ENCODE peak calls at places on chromosomes 5 and 9, in ten cellular contexts. W is pancreas, T is tibial artery, H is HepG2, M is IMR-90, V is fibroblast of pulmonary artery, Q is fibroblast of mammary gland, X is epithelial cell of esophagus, J is ovary, P is astrocyte of the spinal cord. K is an unnamed sample.

GRCh38 chr5:1516615-1517601 is 6.9 kb downstream of the LPCAT1 start:
- DNase-seq in W (peak), T (peak), H (peak), M (peak), V (peak), Q (peak), X (peak), J (peak), P (peak), K (peak)

GRCh38 chr9:91817493-91818225 is 132.4 kb downstream of the ROR2 start:
- DNase-seq in W (no peak), T (peak), H (no peak), M (peak), V (peak), Q (peak), X (no peak), J (peak), P (peak), K (no peak)

GRCh38 chr5:157496847-157497246 is 36.8 kb downstream of the NIPAL4 start:
- DNase-seq in W (no peak), T (no peak), H (no peak), M (no peak), V (no peak), Q (no peak), X (no peak), J (no peak), P (no peak), K (no peak)

GRCh38 chr5:130923543-130924159 is 241.4 kb downstream of the HINT1 start:
- DNase-seq in W (no peak), T (no peak), H (no peak), M (no peak), V (no peak), Q (peak), X (no peak), J (peak), P (no peak), K (no peak)

GRCh38 chr9:121376214-121376830 is 6.3 kb upstream of the STOM start:
- DNase-seq in W (no peak), T (no peak), H (no peak), M (peak), V (peak), Q (peak), X (no peak), J (no peak), P (peak), K (no peak)

GRCh38 chr9:129740666-129741464 is 12.0 kb downstream of the PTGES start:
- DNase-seq in W (no peak), T (no peak), H (no peak), M (no peak), V (no peak), Q (no peak), X (no peak), J (no peak), P (no peak), K (no peak)

GRCh38 chr5:10201223-10201868 is 48.3 kb downstream of the ATPSCKMT start:
- DNase-seq in W (no peak), T (no peak), H (no peak), M (peak), V (peak), Q (peak), X (no peak), J (no peak), P (no peak), K (no peak)

GRCh38 chr9:125433461-125434001 is 171.9 kb downstream of the GAPVD1 start:
- DNase-seq in W (no peak), T (peak), H (no peak), M (no peak), V (no peak), Q (peak), X (no peak), J (peak), P (no peak), K (peak)

GRCh38 chr5:164360589-164360988 is 855.2 kb downstream of the MAT2B start:
- DNase-seq in W (no peak), T (no peak), H (no peak), M (peak), V (peak), Q (peak), X (peak), J (no peak), P (peak), K (no peak)

GRCh38 chr9:96418920-96419690 is 935 bp upstream of the ZNF367 start:
- DNase-seq in W (peak), T (peak), H (peak), M (peak), V (peak), Q (peak), X (peak), J (no peak), P (peak), K (peak)

GRCh38 chr5:170632266-170632984 is 128.6 kb downstream of the KCNIP1 start:
- DNase-seq in W (no peak), T (peak), H (no peak), M (no peak), V (no peak), Q (no peak), X (no peak), J (no peak), P (no peak), K (peak)

GRCh38 chr5:8756498-8757084 is 789.3 kb downstream of the SEMA5A start:
- DNase-seq in W (no peak), T (no peak), H (no peak), M (peak), V (peak), Q (peak), X (peak), J (no peak), P (peak), K (no peak)

GRCh38 chr5:178486305-178486704 is 103.9 kb downstream of the COL23A1 start:
- DNase-seq in W (no peak), T (peak), H (no peak), M (no peak), V (no peak), Q (no peak), X (no peak), J (no peak), P (no peak), K (no peak)
- H3K4me3 ChIP-seq in W (no peak), T (no peak), H (no peak), M (no peak), V (no peak), Q (no peak), X (no peak), J (no peak), P (no peak), K (no peak)

GRCh38 chr5:93583525-93583798 is 440 bp downstream of the NR2F1 start:
- DNase-seq in W (no peak), T (no peak), H (no peak), M (peak), V (no peak), Q (no peak), X (no peak), J (no peak), P (no peak), K (no peak)
- H3K4me3 ChIP-seq in W (peak), T (peak), H (peak), M (peak), V (peak), Q (peak), X (peak), J (peak), P (peak), K (peak)

GRCh38 chr5:50965621-50966362 is 299.4 kb downstream of the PARP8 start:
- DNase-seq in W (no peak), T (no peak), H (no peak), M (no peak), V (no peak), Q (no peak), X (no peak), J (no peak), P (no peak), K (no peak)

GRCh38 chr5:50968296-50969206 is 302.1 kb downstream of the PARP8 start:
- DNase-seq in W (no peak), T (no peak), H (no peak), M (no peak), V (no peak), Q (no peak), X (no peak), J (no peak), P (no peak), K (no peak)

GRCh38 chr5:50967388-50968039 is 301.1 kb downstream of the PARP8 start:
- DNase-seq in W (peak), T (no peak), H (no peak), M (no peak), V (no peak), Q (no peak), X (no peak), J (no peak), P (no peak), K (no peak)

GRCh38 chr5:50969207-50970145 is 303.0 kb downstream of the PARP8 start:
- DNase-seq in W (no peak), T (no peak), H (no peak), M (no peak), V (no peak), Q (no peak), X (no peak), J (no peak), P (no peak), K (no peak)

GRCh38 chr5:50966986-50967385 is 300.5 kb downstream of the PARP8 start:
- DNase-seq in W (no peak), T (no peak), H (no peak), M (no peak), V (no peak), Q (no peak), X (no peak), J (no peak), P (no peak), K (no peak)
- H3K4me3 ChIP-seq in W (peak), T (peak), H (no peak), M (no peak), V (no peak), Q (no peak), X (no peak), J (no peak), P (no peak), K (peak)

DNA sequence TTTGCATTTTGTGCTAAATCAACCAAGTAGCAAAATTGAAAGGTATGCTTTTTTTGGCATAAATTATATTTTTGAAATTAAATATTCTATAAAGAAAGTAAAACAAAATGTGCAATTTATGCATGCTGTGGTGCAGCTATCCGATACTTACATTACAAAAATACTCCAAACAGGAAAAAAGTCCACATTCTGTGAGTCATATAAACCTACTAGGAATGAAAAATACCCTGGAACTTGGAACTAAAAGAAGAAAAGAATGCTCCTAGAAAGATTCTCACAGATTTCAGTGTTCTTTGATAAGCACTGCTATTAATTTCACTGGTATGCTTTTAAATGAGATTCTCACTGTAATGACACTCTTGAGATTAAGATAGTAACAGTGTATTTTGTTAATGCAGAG is 92.6 kb downstream of the OSMR start:
- DNase-seq in W (no peak), T (no peak), H (no peak), M (peak), V (peak), Q (no peak), X (no peak), J (no peak), P (peak), K (no peak)
- H3K4me3 ChIP-seq in W (no peak), T (no peak), H (no peak), M (no peak), V (no peak), Q (no peak), X (no peak), J (no peak), P (no peak), K (no peak)

DNA sequence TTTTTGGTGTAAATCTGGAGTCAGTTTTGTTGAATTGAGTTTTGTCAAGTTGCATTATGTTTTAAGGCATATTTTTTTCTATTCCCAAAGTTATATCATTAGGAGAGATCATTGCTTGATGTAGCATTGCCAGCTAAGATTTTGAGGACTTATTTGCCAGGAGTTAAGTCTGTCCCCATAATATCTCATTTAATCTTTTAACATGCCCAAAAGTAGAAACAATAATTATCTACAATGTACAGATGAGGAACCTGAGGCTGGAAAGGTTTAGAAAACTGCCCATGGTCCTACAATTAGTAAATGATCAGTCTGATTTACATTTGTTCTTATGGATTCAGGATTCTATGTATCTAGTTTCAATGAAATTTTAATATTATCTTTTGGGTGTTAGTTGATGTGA is 4.7 kb downstream of the NIPBL start:
- DNase-seq in W (no peak), T (no peak), H (no peak), M (no peak), V (no peak), Q (no peak), X (no peak), J (no peak), P (no peak), K (no peak)
- H3K4me3 ChIP-seq in W (no peak), T (no peak), H (no peak), M (no peak), V (no peak), Q (no peak), X (no peak), J (no peak), P (no peak), K (no peak)

GRCh38 chr5:96199713-96200183 is 233.3 kb downstream of the PCSK1 start:
- DNase-seq in W (no peak), T (no peak), H (peak), M (no peak), V (no peak), Q (no peak), X (no peak), J (no peak), P (no peak), K (no peak)
- H3K4me3 ChIP-seq in W (peak), T (no peak), H (peak), M (no peak), V (no peak), Q (no peak), X (no peak), J (no peak), P (no peak), K (no peak)

GRCh38 chr5:75054110-75054930 is 2.0 kb upstream of the GCNT4 start:
- DNase-seq in W (peak), T (peak), H (no peak), M (peak), V (peak), Q (peak), X (peak), J (no peak), P (peak), K (peak)
- H3K4me3 ChIP-seq in W (peak), T (peak), H (peak), M (peak), V (peak), Q (peak), X (peak), J (peak), P (peak), K (peak)

K was measured in upper lobe of right lung.